ENCODE peak calls at places on chromosomes 12 and 14, in eight cellular contexts. K is lung; D is tibial nerve; O is neuronal stem cell; I is AG04450; M is keratinocyte; U is naive thymus-derived CD4-positive, alpha-beta T cell; N is tibial artery. Z is an unnamed sample. For H3K9me3, the result is how much of the 10 kb centered on the place peaks cover.

GRCh38 chr14:34003691-34004090 is 52.8 kb upstream of the EGLN3 start:
- DNase-seq in K (no peak), D (no peak), O (no peak), I (no peak), M (no peak), U (no peak), N (no peak), Z (no peak)

GRCh38 chr12:49636979-49637378 is 13.6 kb downstream of the PRPF40B start:
- DNase-seq in K (no peak), D (no peak), O (peak), I (peak), M (no peak), U (peak), N (no peak), Z (peak)

GRCh38 chr14:39217214-39217879 is 16.4 kb upstream of the MIA2 start:
- DNase-seq in K (no peak), D (no peak), O (no peak), I (no peak), M (peak), U (no peak), N (no peak), Z (no peak)

GRCh38 chr12:54261817-54262402 is 18.0 kb downstream of the CBX5 start:
- DNase-seq in K (no peak), D (no peak), O (no peak), I (no peak), M (no peak), U (no peak), N (no peak), Z (no peak)

GRCh38 chr12:107400686-107401447 is 284.7 kb upstream of the PWP1 start:
- DNase-seq in K (no peak), D (no peak), O (no peak), I (no peak), M (no peak), U (no peak), N (peak), Z (no peak)

GRCh38 chr12:52975820-52976573 is 27.1 kb downstream of the KRT18 start:
- DNase-seq in K (no peak), D (no peak), O (no peak), I (no peak), M (no peak), U (no peak), N (no peak), Z (peak)

GRCh38 chr12:34400986-34401658 is 378.8 kb downstream of the ALG10 start:
- DNase-seq in K (peak), D (peak), O (no peak), I (no peak), M (no peak), U (no peak), N (peak), Z (peak)

GRCh38 chr14:44531648-44532047 is 24.6 kb upstream of the FSCB start:
- DNase-seq in K (no peak), D (no peak), O (no peak), I (no peak), M (no peak), U (no peak), N (no peak), Z (no peak)

GRCh38 chr14:61929651-61930050 is 167.4 kb downstream of the SNAPC1 start:
- DNase-seq in K (no peak), D (no peak), O (no peak), I (no peak), M (no peak), U (no peak), N (no peak), Z (no peak)

GRCh38 chr14:77040309-77040994 is 11.9 kb upstream of the IRF2BPL start:
- DNase-seq in K (peak), D (peak), O (no peak), I (peak), M (no peak), U (peak), N (peak), Z (peak)
- H3K27ac ChIP-seq in K (peak), D (peak), O (peak), I (peak), M (peak), U (peak), N (peak), Z (peak)

DNA sequence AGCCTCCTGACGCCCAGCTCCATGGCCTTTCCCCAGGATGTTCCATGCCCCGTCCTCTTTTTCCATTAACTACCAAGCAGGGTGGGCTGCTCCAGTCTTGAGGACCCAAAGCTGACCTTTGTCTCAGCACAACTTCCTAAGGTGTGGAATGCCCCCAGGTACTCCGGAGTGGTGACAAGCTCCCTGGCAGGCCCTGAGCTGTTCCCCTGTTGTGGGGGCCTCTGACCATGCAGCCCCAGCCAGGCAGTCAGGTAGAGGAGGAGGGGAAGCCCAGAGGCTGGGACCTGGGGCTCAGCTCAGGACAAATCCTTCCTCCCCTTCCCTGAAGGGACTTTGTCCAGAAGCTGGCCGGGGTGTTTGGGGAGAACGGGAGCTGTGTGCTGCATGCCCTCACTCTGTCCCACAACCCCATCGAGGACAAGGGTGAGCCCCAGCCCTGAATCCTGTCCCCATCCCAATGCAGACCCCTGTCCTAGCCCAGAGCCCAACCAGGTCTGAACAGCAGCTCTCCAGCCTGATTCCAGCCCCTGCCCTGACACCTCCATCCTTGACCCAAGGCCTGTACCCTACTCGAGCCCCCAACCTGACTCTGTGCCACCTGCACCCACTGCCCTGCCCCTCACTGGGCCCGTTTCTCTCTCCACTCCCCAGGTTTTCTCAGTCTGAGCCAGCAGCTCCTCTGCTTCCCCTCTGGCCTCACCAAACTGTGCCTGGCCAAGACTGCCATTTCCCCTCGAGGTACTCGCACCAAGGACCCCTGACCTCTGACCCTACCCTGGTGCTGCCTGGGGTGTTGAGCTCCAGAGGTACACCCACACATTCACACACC is 4.4 kb downstream of the CARMIL3 start:
- DNase-seq in K (no peak), D (no peak), O (no peak), I (no peak), M (no peak), U (no peak), N (no peak), Z (no peak)
- H3K9me3 ChIP-seq in K (under half), D (under half), O (under half), I (under half), M (under half), U (under half), N (under half), Z (under half)

DNA sequence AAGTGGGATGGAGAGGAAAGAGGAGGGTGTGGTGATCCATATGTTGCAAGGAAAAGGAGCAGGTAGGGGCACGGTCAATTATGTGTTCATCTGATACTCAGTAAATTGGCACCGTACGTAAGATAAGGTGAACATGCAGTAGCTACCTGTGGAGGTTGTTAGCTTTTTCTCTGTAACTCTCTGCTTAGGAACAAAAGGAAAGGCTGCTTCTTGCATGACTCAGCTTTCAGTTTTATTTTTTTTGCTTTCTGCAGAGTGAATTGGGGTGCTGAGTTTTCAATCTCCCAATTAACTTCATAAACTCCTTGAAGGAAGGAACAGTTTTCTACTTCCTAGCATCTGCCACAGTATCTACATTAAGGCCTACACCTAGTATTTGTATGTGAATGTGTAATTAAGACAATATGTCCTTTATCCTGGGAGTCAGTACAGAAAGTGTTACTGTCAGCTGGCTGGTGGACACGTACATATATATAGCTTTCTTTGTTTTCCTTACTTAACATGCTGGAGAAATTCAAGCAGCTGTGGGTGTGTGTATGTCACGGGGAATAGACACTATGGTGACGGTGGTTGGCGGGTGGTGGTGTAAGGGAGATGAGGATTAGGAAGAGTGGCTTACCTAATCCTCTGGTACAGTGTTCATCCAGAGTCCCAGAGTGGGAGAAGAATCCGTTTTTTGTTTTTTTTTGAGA is 40.1 kb upstream of the WNK1 start:
- DNase-seq in K (no peak), D (no peak), O (no peak), I (no peak), M (no peak), U (no peak), N (no peak), Z (no peak)
- H3K27ac ChIP-seq in K (no peak), D (no peak), O (no peak), I (no peak), M (no peak), U (no peak), N (no peak), Z (no peak)

DNA sequence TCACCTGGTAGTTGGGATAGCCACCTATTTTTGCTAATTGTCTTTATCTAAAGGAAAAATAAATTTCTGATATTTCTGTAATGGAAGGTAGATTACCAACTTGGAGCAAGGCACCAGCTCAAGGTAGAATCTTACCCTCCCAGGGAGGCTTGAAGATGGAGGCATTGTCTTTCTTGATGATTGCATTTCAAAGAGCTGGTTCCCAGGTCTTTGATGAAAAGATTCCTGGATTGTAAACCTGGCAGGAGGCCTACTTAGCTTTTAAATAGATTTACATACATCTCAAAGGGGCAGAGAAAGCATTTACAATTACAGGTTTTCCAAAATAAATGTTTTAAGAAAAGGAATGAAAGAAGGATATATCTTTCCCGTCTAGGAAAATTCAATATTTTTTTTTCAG is 729.2 kb downstream of the LRFN5 start:
- DNase-seq in K (no peak), D (no peak), O (no peak), I (no peak), M (no peak), U (no peak), N (no peak), Z (no peak)
- H3K9me3 ChIP-seq in K (under half), D (under half), O (under half), I (under half), M (under half), U (under half), N (under half), Z (under half)

DNA sequence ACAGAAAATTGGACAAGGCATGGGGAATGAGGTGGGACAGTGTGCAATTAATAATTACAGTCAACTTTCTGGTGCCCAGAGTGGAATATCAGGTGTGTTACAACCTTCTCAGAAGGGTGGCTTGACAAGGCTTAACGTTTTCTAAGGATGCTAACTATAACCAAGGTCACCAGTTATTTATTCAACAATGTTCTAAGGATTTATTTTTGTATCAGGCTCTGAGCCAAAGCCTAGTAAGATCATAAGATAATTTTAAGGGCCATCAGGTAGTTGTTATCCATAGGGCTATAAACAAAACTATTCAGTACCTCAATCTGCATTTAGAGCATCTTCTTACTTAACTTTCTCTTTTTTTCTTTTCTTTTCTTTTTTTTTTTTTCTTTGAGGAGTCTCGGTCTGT is 134.0 kb downstream of the TMTC1 start:
- DNase-seq in K (no peak), D (no peak), O (no peak), I (no peak), M (no peak), U (no peak), N (no peak), Z (no peak)
- H3K27ac ChIP-seq in K (no peak), D (no peak), O (no peak), I (no peak), M (no peak), U (no peak), N (no peak), Z (no peak)

DNA sequence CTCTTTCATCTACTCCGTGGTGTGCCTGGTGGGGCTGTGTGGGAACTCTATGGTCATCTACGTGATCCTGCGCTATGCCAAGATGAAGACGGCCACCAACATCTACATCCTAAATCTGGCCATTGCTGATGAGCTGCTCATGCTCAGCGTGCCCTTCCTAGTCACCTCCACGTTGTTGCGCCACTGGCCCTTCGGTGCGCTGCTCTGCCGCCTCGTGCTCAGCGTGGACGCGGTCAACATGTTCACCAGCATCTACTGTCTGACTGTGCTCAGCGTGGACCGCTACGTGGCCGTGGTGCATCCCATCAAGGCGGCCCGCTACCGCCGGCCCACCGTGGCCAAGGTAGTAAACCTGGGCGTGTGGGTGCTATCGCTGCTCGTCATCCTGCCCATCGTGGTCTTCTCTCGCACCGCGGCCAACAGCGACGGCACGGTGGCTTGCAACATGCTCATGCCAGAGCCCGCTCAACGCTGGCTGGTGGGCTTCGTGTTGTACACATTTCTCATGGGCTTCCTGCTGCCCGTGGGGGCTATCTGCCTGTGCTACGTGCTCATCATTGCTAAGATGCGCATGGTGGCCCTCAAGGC is 2.0 kb downstream of the SSTR1 start:
- DNase-seq in K (no peak), D (no peak), O (no peak), I (no peak), M (no peak), U (no peak), N (no peak), Z (no peak)
- H3K9me3 ChIP-seq in K (under half), D (under half), O (under half), I (under half), M (under half), U (under half), N (under half), Z (under half)

GRCh38 chr12:16610006-16610520 is 4.1 kb upstream of the LMO3 start:
- DNase-seq in K (no peak), D (no peak), O (no peak), I (no peak), M (no peak), U (no peak), N (no peak), Z (no peak)

GRCh38 chr12:16612647-16613046 is 6.7 kb upstream of the LMO3 start:
- DNase-seq in K (no peak), D (no peak), O (no peak), I (no peak), M (no peak), U (no peak), N (no peak), Z (no peak)

GRCh38 chr12:16609140-16609539 is 3.2 kb upstream of the LMO3 start:
- DNase-seq in K (no peak), D (no peak), O (no peak), I (no peak), M (no peak), U (no peak), N (no peak), Z (no peak)

GRCh38 chr12:16611146-16611545 is 5.2 kb upstream of the LMO3 start:
- DNase-seq in K (no peak), D (no peak), O (no peak), I (no peak), M (no peak), U (no peak), N (no peak), Z (no peak)

DNA sequence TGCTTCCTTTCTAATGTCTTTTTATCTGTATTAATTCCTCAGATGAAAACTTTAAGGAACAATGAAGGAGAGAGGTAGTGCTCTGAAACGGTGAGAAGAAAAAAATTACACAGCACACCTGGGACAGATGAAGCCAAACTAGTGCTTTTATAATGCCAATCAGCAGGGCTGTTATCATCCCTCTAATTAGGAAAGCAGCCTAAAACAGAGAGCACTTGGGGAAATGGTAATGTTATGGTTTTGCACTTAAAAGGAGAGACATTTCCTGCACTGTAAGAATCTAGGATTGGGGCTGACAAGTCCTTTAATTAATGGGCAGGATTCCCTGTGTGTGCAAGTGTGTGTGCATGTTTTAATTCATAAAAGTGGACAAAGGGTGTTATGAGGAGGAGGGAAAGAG is 4.8 kb upstream of the LMO3 start:
- DNase-seq in K (no peak), D (no peak), O (no peak), I (no peak), M (no peak), U (no peak), N (no peak), Z (no peak)
- H3K27ac ChIP-seq in K (no peak), D (no peak), O (no peak), I (no peak), M (no peak), U (no peak), N (peak), Z (no peak)